ENCODE peak calls at places on chromosomes 2 and 18, in ten cellular contexts. K, Z, W, A, X, B, E, T, I and M are unnamed samples.

GRCh38 chr2:206056286-206056685 is 29.7 kb downstream of the INO80D start:
- DNase-seq in K (no peak), Z (no peak), W (no peak), A (no peak), X (no peak), B (no peak), E (no peak), T (no peak), I (no peak), M (no peak)

GRCh38 chr2:205161156-205161555 is 521.1 kb upstream of the NRP2 start:
- DNase-seq in K (no peak), Z (no peak), W (no peak), A (no peak), X (no peak), B (no peak), E (no peak), T (no peak), I (no peak), M (no peak)

GRCh38 chr18:39701071-39701783 is 2135.6 kb upstream of the CELF4 start:
- DNase-seq in K (no peak), Z (no peak), W (no peak), A (no peak), X (no peak), B (no peak), E (no peak), T (no peak), I (no peak), M (no peak)

GRCh38 chr2:122543815-122544214 is 788.4 kb downstream of the TSN start:
- DNase-seq in K (no peak), Z (peak), W (no peak), A (no peak), X (no peak), B (no peak), E (no peak), T (no peak), I (no peak), M (no peak)

GRCh38 chr18:58297198-58297597 is 253.2 kb downstream of the NEDD4L start:
- DNase-seq in K (no peak), Z (peak), W (no peak), A (no peak), X (no peak), B (peak), E (no peak), T (no peak), I (no peak), M (no peak)

GRCh38 chr2:140696449-140696848 is 1434.4 kb downstream of the LRP1B start:
- DNase-seq in K (no peak), Z (no peak), W (no peak), A (no peak), X (no peak), B (no peak), E (no peak), T (no peak), I (no peak), M (no peak)

GRCh38 chr2:45169339-45170190 is 160.3 kb upstream of the SIX2 start:
- DNase-seq in K (no peak), Z (peak), W (no peak), A (peak), X (peak), B (no peak), E (no peak), T (peak), I (peak), M (peak)

GRCh38 chr2:135164431-135164830 is 112.3 kb downstream of the RAB3GAP1 start:
- DNase-seq in K (no peak), Z (peak), W (no peak), A (peak), X (no peak), B (peak), E (no peak), T (no peak), I (no peak), M (no peak)